ENCODE peak calls at places on chromosomes 7 and 10, in ten cellular contexts. One of them, this sample, is unnamed.

GRCh38 chr7:114426824-114427223 is 12.2 kb downstream of the FOXP2 start:
- DNase-seq in activated T-cell treated with anti-CD3 and anti-CD28 coated beads, Interleukin-2, amount 50 U/mL, for 72 hours: no peak
- DNase-seq in midbrain: no peak
- DNase-seq in ureter: no peak
- DNase-seq in HEK293T: no peak
- DNase-seq in A172: peak
- DNase-seq in glutamatergic neuron: no peak
- DNase-seq in left lung: no peak
- DNase-seq in AG09309: no peak
- DNase-seq in kidney glomerular epithelial cell: peak
- DNase-seq in this sample: peak

GRCh38 chr10:16519908-16520861 is 1.5 kb downstream of the C1QL3 start:
- DNase-seq in left lung: no peak
- DNase-seq in kidney glomerular epithelial cell: no peak
- DNase-seq in midbrain: no peak
- DNase-seq in activated T-cell treated with anti-CD3 and anti-CD28 coated beads, Interleukin-2, amount 50 U/mL, for 72 hours: peak
- DNase-seq in A172: no peak
- DNase-seq in ureter: no peak
- DNase-seq in glutamatergic neuron: peak
- DNase-seq in HEK293T: no peak
- DNase-seq in AG09309: no peak
- DNase-seq in this sample: no peak

GRCh38 chr10:122514045-122514840 is 46.3 kb upstream of the DMBT1 start:
- DNase-seq in glutamatergic neuron: no peak
- DNase-seq in HEK293T: no peak
- DNase-seq in AG09309: no peak
- DNase-seq in kidney glomerular epithelial cell: no peak
- DNase-seq in activated T-cell treated with anti-CD3 and anti-CD28 coated beads, Interleukin-2, amount 50 U/mL, for 72 hours: no peak
- DNase-seq in A172: no peak
- DNase-seq in left lung: no peak
- DNase-seq in midbrain: no peak
- DNase-seq in ureter: no peak
- DNase-seq in this sample: no peak

GRCh38 chr10:6567894-6568293 is 12.2 kb downstream of the PRKCQ start:
- DNase-seq in glutamatergic neuron: no peak
- DNase-seq in midbrain: no peak
- DNase-seq in ureter: no peak
- DNase-seq in kidney glomerular epithelial cell: no peak
- DNase-seq in A172: no peak
- DNase-seq in left lung: no peak
- DNase-seq in activated T-cell treated with anti-CD3 and anti-CD28 coated beads, Interleukin-2, amount 50 U/mL, for 72 hours: no peak
- DNase-seq in AG09309: no peak
- DNase-seq in HEK293T: no peak
- DNase-seq in this sample: no peak

GRCh38 chr10:124145109-124145860 is 51.9 kb upstream of the CHST15 start:
- DNase-seq in left lung: peak
- DNase-seq in AG09309: no peak
- DNase-seq in glutamatergic neuron: no peak
- DNase-seq in HEK293T: no peak
- DNase-seq in A172: no peak
- DNase-seq in activated T-cell treated with anti-CD3 and anti-CD28 coated beads, Interleukin-2, amount 50 U/mL, for 72 hours: no peak
- DNase-seq in midbrain: peak
- DNase-seq in ureter: no peak
- DNase-seq in kidney glomerular epithelial cell: no peak
- DNase-seq in this sample: no peak

GRCh38 chr10:51403522-51403921 is 295.9 kb downstream of the CSTF2T start:
- DNase-seq in AG09309: no peak
- DNase-seq in glutamatergic neuron: no peak
- DNase-seq in A172: no peak
- DNase-seq in ureter: no peak
- DNase-seq in activated T-cell treated with anti-CD3 and anti-CD28 coated beads, Interleukin-2, amount 50 U/mL, for 72 hours: no peak
- DNase-seq in kidney glomerular epithelial cell: no peak
- DNase-seq in left lung: no peak
- DNase-seq in HEK293T: no peak
- DNase-seq in midbrain: no peak
- DNase-seq in this sample: no peak

GRCh38 chr10:73404690-73405089 is 9.2 kb downstream of the ANXA7 start:
- DNase-seq in ureter: no peak
- DNase-seq in HEK293T: no peak
- DNase-seq in midbrain: no peak
- DNase-seq in kidney glomerular epithelial cell: no peak
- DNase-seq in glutamatergic neuron: no peak
- DNase-seq in AG09309: no peak
- DNase-seq in A172: no peak
- DNase-seq in activated T-cell treated with anti-CD3 and anti-CD28 coated beads, Interleukin-2, amount 50 U/mL, for 72 hours: no peak
- DNase-seq in left lung: no peak
- DNase-seq in this sample: no peak

GRCh38 chr7:1193593-1194424 is 33.8 kb upstream of the ZFAND2A start:
- DNase-seq in midbrain: peak
- DNase-seq in AG09309: no peak
- DNase-seq in ureter: peak
- DNase-seq in activated T-cell treated with anti-CD3 and anti-CD28 coated beads, Interleukin-2, amount 50 U/mL, for 72 hours: peak
- DNase-seq in left lung: no peak
- DNase-seq in HEK293T: no peak
- DNase-seq in glutamatergic neuron: peak
- DNase-seq in A172: no peak
- DNase-seq in kidney glomerular epithelial cell: peak
- DNase-seq in this sample: no peak

GRCh38 chr10:131311661-131312260 is at the start of gene TCERG1L:
- DNase-seq in HEK293T: no peak
- DNase-seq in midbrain: no peak
- DNase-seq in A172: no peak
- DNase-seq in AG09309: no peak
- DNase-seq in left lung: no peak
- DNase-seq in glutamatergic neuron: peak
- DNase-seq in kidney glomerular epithelial cell: no peak
- DNase-seq in ureter: no peak
- DNase-seq in activated T-cell treated with anti-CD3 and anti-CD28 coated beads, Interleukin-2, amount 50 U/mL, for 72 hours: peak
- DNase-seq in this sample: no peak

GRCh38 chr10:84845628-84846261 is 517.4 kb downstream of the CCSER2 start:
- DNase-seq in midbrain: no peak
- DNase-seq in glutamatergic neuron: no peak
- DNase-seq in left lung: no peak
- DNase-seq in kidney glomerular epithelial cell: no peak
- DNase-seq in HEK293T: no peak
- DNase-seq in AG09309: no peak
- DNase-seq in ureter: no peak
- DNase-seq in activated T-cell treated with anti-CD3 and anti-CD28 coated beads, Interleukin-2, amount 50 U/mL, for 72 hours: no peak
- DNase-seq in A172: no peak
- DNase-seq in this sample: peak

GRCh38 chr10:43994539-43994938 is 345.9 kb upstream of the ZNF32 start:
- DNase-seq in HEK293T: no peak
- DNase-seq in A172: no peak
- DNase-seq in ureter: no peak
- DNase-seq in kidney glomerular epithelial cell: no peak
- DNase-seq in AG09309: no peak
- DNase-seq in activated T-cell treated with anti-CD3 and anti-CD28 coated beads, Interleukin-2, amount 50 U/mL, for 72 hours: no peak
- DNase-seq in glutamatergic neuron: no peak
- DNase-seq in midbrain: no peak
- DNase-seq in left lung: no peak
- DNase-seq in this sample: no peak

GRCh38 chr10:26000971-26001370 is 66.9 kb downstream of the MYO3A start:
- DNase-seq in AG09309: no peak
- DNase-seq in A172: peak
- DNase-seq in activated T-cell treated with anti-CD3 and anti-CD28 coated beads, Interleukin-2, amount 50 U/mL, for 72 hours: no peak
- DNase-seq in ureter: no peak
- DNase-seq in midbrain: no peak
- DNase-seq in HEK293T: no peak
- DNase-seq in kidney glomerular epithelial cell: no peak
- DNase-seq in left lung: no peak
- DNase-seq in glutamatergic neuron: no peak
- DNase-seq in this sample: no peak

GRCh38 chr10:104314591-104315485 is 23.4 kb downstream of the ITPRIP start:
- DNase-seq in activated T-cell treated with anti-CD3 and anti-CD28 coated beads, Interleukin-2, amount 50 U/mL, for 72 hours: no peak
- DNase-seq in HEK293T: no peak
- DNase-seq in AG09309: no peak
- DNase-seq in left lung: no peak
- DNase-seq in ureter: no peak
- DNase-seq in midbrain: no peak
- DNase-seq in A172: no peak
- DNase-seq in kidney glomerular epithelial cell: no peak
- DNase-seq in glutamatergic neuron: no peak
- DNase-seq in this sample: no peak

GRCh38 chr7:138802706-138803105 is 4.7 kb upstream of the ATP6V0A4 start:
- DNase-seq in HEK293T: no peak
- DNase-seq in AG09309: no peak
- DNase-seq in kidney glomerular epithelial cell: no peak
- DNase-seq in glutamatergic neuron: no peak
- DNase-seq in ureter: no peak
- DNase-seq in midbrain: no peak
- DNase-seq in activated T-cell treated with anti-CD3 and anti-CD28 coated beads, Interleukin-2, amount 50 U/mL, for 72 hours: no peak
- DNase-seq in A172: no peak
- DNase-seq in left lung: no peak
- DNase-seq in this sample: no peak

GRCh38 chr7:142927085-142927745 is 6.3 kb downstream of the TRPV5 start:
- DNase-seq in A172: no peak
- DNase-seq in glutamatergic neuron: no peak
- DNase-seq in midbrain: peak
- DNase-seq in kidney glomerular epithelial cell: no peak
- DNase-seq in AG09309: no peak
- DNase-seq in ureter: no peak
- DNase-seq in activated T-cell treated with anti-CD3 and anti-CD28 coated beads, Interleukin-2, amount 50 U/mL, for 72 hours: no peak
- DNase-seq in HEK293T: no peak
- DNase-seq in left lung: peak
- DNase-seq in this sample: no peak

GRCh38 chr10:62230344-62231138 is 38.1 kb downstream of the RTKN2 start:
- DNase-seq in AG09309: peak
- DNase-seq in left lung: no peak
- DNase-seq in ureter: no peak
- DNase-seq in activated T-cell treated with anti-CD3 and anti-CD28 coated beads, Interleukin-2, amount 50 U/mL, for 72 hours: no peak
- DNase-seq in HEK293T: no peak
- DNase-seq in midbrain: no peak
- DNase-seq in kidney glomerular epithelial cell: peak
- DNase-seq in A172: peak
- DNase-seq in glutamatergic neuron: no peak
- DNase-seq in this sample: no peak

GRCh38 chr10:70145166-70145665 is 1.3 kb downstream of the TYSND1 start:
- DNase-seq in left lung: no peak
- DNase-seq in A172: no peak
- DNase-seq in HEK293T: no peak
- DNase-seq in ureter: no peak
- DNase-seq in midbrain: no peak
- DNase-seq in glutamatergic neuron: no peak
- DNase-seq in AG09309: no peak
- DNase-seq in kidney glomerular epithelial cell: no peak
- DNase-seq in activated T-cell treated with anti-CD3 and anti-CD28 coated beads, Interleukin-2, amount 50 U/mL, for 72 hours: no peak
- DNase-seq in this sample: no peak